ENCODE peak calls at places on chromosomes 11 and 22, in nine cellular contexts. B is neural crest cell, T is HFF-Myc, M is GM04503, P is left cardiac atrium, G is nephron progenitor cell, C is SHP77, V is NCI-H2171 treated with DMSO at 0.1 percent for 48 hours, F is esophagus squamous epithelium. O is an unnamed sample.

GRCh38 chr22:30390974-30391691 is 3.9 kb upstream of the RNF215 start:
- DNase-seq in C (peak; percentile 62), P (peak; percentile 58), T (peak; percentile 31), B (peak; percentile 41), G (no peak), V (peak; percentile 73), M (no peak), F (no peak), O (peak; percentile 51)

GRCh38 chr22:29031236-29031982 is 30.2 kb downstream of the C22orf31 start:
- DNase-seq in T (peak; percentile 89), F (no peak), B (no peak), P (peak; percentile 73), C (peak; percentile 73), G (peak; percentile 33), V (no peak), M (peak; percentile 78), O (peak; percentile 41)

GRCh38 chr22:41780714-41781507 is 19.6 kb upstream of the CCDC134 start:
- DNase-seq in F (peak; percentile 70), B (no peak), P (peak; percentile 67), C (no peak), T (no peak), M (no peak), V (no peak), G (no peak), O (no peak)

GRCh38 chr22:46738961-46739870 is 1.2 kb upstream of the CERK start:
- DNase-seq in C (peak; percentile 93), F (no peak), P (peak; percentile 57), M (no peak), T (no peak), V (peak; percentile 89), B (no peak), G (peak; percentile 46), O (no peak)

GRCh38 chr22:19206287-19206686 is 27.8 kb upstream of the SLC25A1 start:
- DNase-seq in P (no peak), F (no peak), C (no peak), T (no peak), V (no peak), B (no peak), G (no peak), M (no peak), O (no peak)

GRCh38 chr11:78228467-78228866 is 39.7 kb downstream of the USP35 start:
- DNase-seq in G (no peak), T (peak; percentile 25), C (peak; percentile 74), P (no peak), B (no peak), F (no peak), M (no peak), V (peak; percentile 74), O (peak; percentile 51)

GRCh38 chr11:61586792-61587430 is 6.0 kb upstream of the SYT7 start:
- DNase-seq in C (no peak), V (no peak), M (no peak), G (no peak), B (no peak), P (no peak), F (no peak), T (no peak), O (no peak)

GRCh38 chr11:45089251-45089650 is 57.2 kb upstream of the PRDM11 start:
- DNase-seq in M (peak; percentile 99), G (no peak), P (peak; percentile 84), V (no peak), F (no peak), T (peak; percentile 60), B (no peak), C (no peak), O (no peak)

GRCh38 chr22:44260216-44261035 is 52.3 kb downstream of the SHISAL1 start:
- DNase-seq in B (no peak), F (no peak), P (no peak), G (no peak), T (no peak), C (no peak), V (no peak), M (no peak), O (no peak)

GRCh38 chr11:66543263-66544107 is 2.4 kb downstream of the ZDHHC24 start:
- DNase-seq in V (no peak), T (peak; percentile 27), F (no peak), P (peak; percentile 69), C (no peak), M (no peak), G (peak; percentile 70), B (peak; percentile 36), O (peak; percentile 63)

GRCh38 chr11:111000400-111001090 is 245.0 kb upstream of the POU2AF2 start:
- DNase-seq in V (no peak), F (no peak), P (no peak), M (no peak), T (peak; percentile 12), B (no peak), C (no peak), G (no peak), O (no peak)

GRCh38 chr11:33696411-33696810 is 4.2 kb downstream of the C11orf91 start:
- DNase-seq in B (no peak), F (no peak), T (no peak), V (peak; percentile 47), G (no peak), M (no peak), C (no peak), P (no peak), O (no peak)

GRCh38 chr11:57440744-57441414 is 14.0 kb upstream of the SLC43A3 start:
- DNase-seq in P (no peak), T (no peak), C (no peak), B (no peak), G (no peak), V (no peak), M (no peak), F (no peak), O (no peak)

GRCh38 chr11:34299962-34300350 is 57.9 kb downstream of the ABTB2 start:
- DNase-seq in P (no peak), T (no peak), V (no peak), C (no peak), B (no peak), M (no peak), F (no peak), G (no peak), O (no peak)

GRCh38 chr11:3920148-3920852 is 64.8 kb downstream of the STIM1 start:
- DNase-seq in B (no peak), C (no peak), M (peak; percentile 48), G (no peak), V (peak; percentile 59), P (peak; percentile 46), T (peak; percentile 44), F (no peak), O (no peak)